ENCODE peak calls at places on chromosomes 7 and 10, in seven cellular contexts. One of them, this sample, is unnamed.

GRCh38 chr10:132555648-132556575 is 18.3 kb downstream of the INPP5A start:
- DNase-seq in WERI-Rb-1: no peak
- DNase-seq in cardiac muscle cell: no peak
- DNase-seq in SK-N-MC: no peak
- DNase-seq in K562: no peak
- DNase-seq in GM23338: no peak
- DNase-seq in esophagus squamous epithelium: no peak
- DNase-seq in this sample: no peak

GRCh38 chr10:108378779-108379178 is 1214.3 kb upstream of the SORCS1 start:
- DNase-seq in esophagus squamous epithelium: no peak
- DNase-seq in WERI-Rb-1: no peak
- DNase-seq in cardiac muscle cell: no peak
- DNase-seq in SK-N-MC: no peak
- DNase-seq in GM23338: no peak
- DNase-seq in K562: no peak
- DNase-seq in this sample: no peak

GRCh38 chr10:84846646-84847045 is 518.3 kb downstream of the CCSER2 start:
- DNase-seq in WERI-Rb-1: no peak
- DNase-seq in GM23338: no peak
- DNase-seq in SK-N-MC: no peak
- DNase-seq in esophagus squamous epithelium: no peak
- DNase-seq in cardiac muscle cell: no peak
- DNase-seq in K562: no peak
- DNase-seq in this sample: no peak

GRCh38 chr10:124015991-124016390 is 77.4 kb downstream of the CHST15 start:
- DNase-seq in esophagus squamous epithelium: no peak
- DNase-seq in cardiac muscle cell: no peak
- DNase-seq in WERI-Rb-1: no peak
- DNase-seq in K562: no peak
- DNase-seq in SK-N-MC: no peak
- DNase-seq in GM23338: no peak
- DNase-seq in this sample: no peak

GRCh38 chr7:129343099-129343700 is 91.0 kb upstream of the STRIP2 start:
- DNase-seq in GM23338: peak; percentile 30
- DNase-seq in SK-N-MC: peak; percentile 45
- DNase-seq in cardiac muscle cell: peak; percentile 66
- DNase-seq in WERI-Rb-1: no peak
- DNase-seq in esophagus squamous epithelium: no peak
- DNase-seq in K562: peak; percentile 77
- DNase-seq in this sample: peak; percentile 57

GRCh38 chr10:81280497-81281479 is 594.2 kb upstream of the NRG3 start:
- DNase-seq in GM23338: no peak
- DNase-seq in WERI-Rb-1: no peak
- DNase-seq in cardiac muscle cell: no peak
- DNase-seq in SK-N-MC: no peak
- DNase-seq in K562: no peak
- DNase-seq in esophagus squamous epithelium: no peak
- DNase-seq in this sample: no peak

GRCh38 chr7:92641921-92642511 is 51.8 kb upstream of the FAM133B start:
- DNase-seq in GM23338: no peak
- DNase-seq in K562: peak; percentile 32
- DNase-seq in SK-N-MC: no peak
- DNase-seq in esophagus squamous epithelium: no peak
- DNase-seq in cardiac muscle cell: peak; percentile 53
- DNase-seq in WERI-Rb-1: no peak
- DNase-seq in this sample: no peak

GRCh38 chr7:30914611-30915601 is 3.3 kb downstream of the AQP1 start:
- DNase-seq in K562: peak; percentile 94
- DNase-seq in cardiac muscle cell: peak; percentile 36
- DNase-seq in WERI-Rb-1: no peak
- DNase-seq in esophagus squamous epithelium: no peak
- DNase-seq in GM23338: no peak
- DNase-seq in SK-N-MC: no peak
- DNase-seq in this sample: no peak

GRCh38 chr10:62036186-62037081 is 134.9 kb downstream of the ARID5B start:
- DNase-seq in esophagus squamous epithelium: no peak
- DNase-seq in GM23338: peak; percentile 35
- DNase-seq in K562: no peak
- DNase-seq in cardiac muscle cell: no peak
- DNase-seq in SK-N-MC: no peak
- DNase-seq in WERI-Rb-1: no peak
- DNase-seq in this sample: no peak

GRCh38 chr10:112446855-112447691 is at the start of the genes VTI1A and ZDHHC6:
- DNase-seq in GM23338: peak; percentile 90
- DNase-seq in WERI-Rb-1: peak; percentile 87
- DNase-seq in esophagus squamous epithelium: peak; percentile 6
- DNase-seq in cardiac muscle cell: peak; percentile 88
- DNase-seq in K562: peak; percentile 88
- DNase-seq in SK-N-MC: peak; percentile 44
- DNase-seq in this sample: peak; percentile 93

GRCh38 chr10:7481382-7481765 is 70.5 kb upstream of the SFMBT2 start:
- DNase-seq in K562: no peak
- DNase-seq in WERI-Rb-1: no peak
- DNase-seq in cardiac muscle cell: peak; percentile 32
- DNase-seq in SK-N-MC: no peak
- DNase-seq in esophagus squamous epithelium: no peak
- DNase-seq in GM23338: no peak
- DNase-seq in this sample: no peak

GRCh38 chr7:100486753-100487446 is 3.2 kb downstream of the NYAP1 start:
- DNase-seq in K562: peak; percentile 75
- DNase-seq in GM23338: peak; percentile 88
- DNase-seq in esophagus squamous epithelium: no peak
- DNase-seq in WERI-Rb-1: no peak
- DNase-seq in SK-N-MC: no peak
- DNase-seq in cardiac muscle cell: peak; percentile 51
- DNase-seq in this sample: peak; percentile 10

GRCh38 chr7:158020706-158021095 is 566.9 kb downstream of the PTPRN2 start:
- DNase-seq in GM23338: no peak
- DNase-seq in esophagus squamous epithelium: no peak
- DNase-seq in SK-N-MC: no peak
- DNase-seq in WERI-Rb-1: no peak
- DNase-seq in K562: no peak
- DNase-seq in cardiac muscle cell: no peak
- DNase-seq in this sample: no peak

GRCh38 chr7:122038904-122039303 is 105.1 kb downstream of the AASS start:
- DNase-seq in WERI-Rb-1: no peak
- DNase-seq in GM23338: no peak
- DNase-seq in SK-N-MC: no peak
- DNase-seq in cardiac muscle cell: no peak
- DNase-seq in K562: no peak
- DNase-seq in esophagus squamous epithelium: no peak
- DNase-seq in this sample: no peak

GRCh38 chr10:80154978-80155695 is 22.6 kb downstream of the PLAC9 start:
- DNase-seq in esophagus squamous epithelium: no peak
- DNase-seq in cardiac muscle cell: peak; percentile 94
- DNase-seq in SK-N-MC: no peak
- DNase-seq in WERI-Rb-1: no peak
- DNase-seq in GM23338: no peak
- DNase-seq in K562: no peak
- DNase-seq in this sample: no peak

GRCh38 chr10:71212249-71213126 is at the start of gene UNC5B:
- DNase-seq in K562: peak; percentile 87
- DNase-seq in SK-N-MC: no peak
- DNase-seq in GM23338: peak; percentile 91
- DNase-seq in esophagus squamous epithelium: no peak
- DNase-seq in WERI-Rb-1: peak; percentile 95
- DNase-seq in cardiac muscle cell: peak; percentile 95
- DNase-seq in this sample: peak; percentile 96

GRCh38 chr10:69087600-69088470 is at the start of gene SRGN:
- DNase-seq in esophagus squamous epithelium: peak; percentile 43
- DNase-seq in SK-N-MC: no peak
- DNase-seq in GM23338: no peak
- DNase-seq in K562: peak; percentile 90
- DNase-seq in WERI-Rb-1: no peak
- DNase-seq in cardiac muscle cell: peak; percentile 98
- DNase-seq in this sample: no peak

GRCh38 chr10:69089638-69090599 is 2.0 kb downstream of the SRGN start:
- DNase-seq in SK-N-MC: no peak
- DNase-seq in cardiac muscle cell: peak; percentile 77
- DNase-seq in esophagus squamous epithelium: no peak
- DNase-seq in GM23338: no peak
- DNase-seq in K562: peak; percentile 67
- DNase-seq in WERI-Rb-1: no peak
- DNase-seq in this sample: no peak

GRCh38 chr10:69090687-69091450 is 3.0 kb downstream of the SRGN start:
- DNase-seq in esophagus squamous epithelium: no peak
- DNase-seq in GM23338: no peak
- DNase-seq in K562: peak; percentile 36
- DNase-seq in cardiac muscle cell: no peak
- DNase-seq in SK-N-MC: no peak
- DNase-seq in WERI-Rb-1: no peak
- DNase-seq in this sample: no peak

GRCh38 chr10:69088471-69088769 is 517 bp downstream of the SRGN start:
- DNase-seq in WERI-Rb-1: no peak
- DNase-seq in cardiac muscle cell: peak; percentile 44
- DNase-seq in GM23338: no peak
- DNase-seq in SK-N-MC: no peak
- DNase-seq in esophagus squamous epithelium: no peak
- DNase-seq in K562: peak; percentile 31
- DNase-seq in this sample: no peak

DNA sequence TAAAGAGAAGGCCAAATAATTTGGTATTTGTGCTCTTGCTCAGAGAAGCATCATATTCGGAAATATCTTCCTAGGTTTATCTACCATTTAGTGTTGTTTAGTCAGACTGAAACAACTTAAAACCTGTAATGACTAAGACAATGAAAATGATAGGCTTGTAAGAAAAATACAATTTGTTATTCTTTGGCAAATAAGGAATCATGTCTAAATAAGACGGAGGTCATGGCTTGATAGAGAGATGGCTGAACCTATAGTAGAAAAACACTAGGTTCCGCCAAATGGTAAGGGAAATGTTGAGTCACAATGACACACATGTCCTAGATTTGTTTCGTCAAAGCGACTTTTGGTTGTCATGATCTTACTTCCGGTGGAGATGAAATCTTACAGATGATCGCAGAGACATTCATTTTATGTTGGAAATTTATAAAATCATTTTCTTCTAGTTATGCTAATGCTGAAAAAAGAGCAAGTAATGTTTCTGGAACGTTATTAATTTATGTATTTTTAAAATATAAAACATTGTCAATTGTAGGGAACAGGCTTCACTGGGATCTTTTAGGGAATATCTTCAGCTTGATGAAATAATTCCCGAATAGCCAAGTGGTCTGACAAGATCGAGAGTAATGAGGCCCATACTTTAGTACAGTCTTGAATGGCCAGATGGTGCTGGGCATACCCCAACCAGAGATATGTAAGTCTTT is 1.0 kb downstream of the SRGN start:
- DNase-seq in cardiac muscle cell: peak; percentile 80
- DNase-seq in esophagus squamous epithelium: no peak
- DNase-seq in WERI-Rb-1: no peak
- DNase-seq in K562: peak; percentile 92
- DNase-seq in SK-N-MC: no peak
- DNase-seq in GM23338: no peak
- DNase-seq in this sample: no peak
- H3K4me3 ChIP-seq in cardiac muscle cell: no peak overlapping the region
- H3K4me3 ChIP-seq in esophagus squamous epithelium: peak overlapping the region; percentile 11
- H3K4me3 ChIP-seq in WERI-Rb-1: no peak overlapping the region
- H3K4me3 ChIP-seq in K562: peak overlapping the region; percentile 51
- H3K4me3 ChIP-seq in SK-N-MC: no peak overlapping the region
- H3K4me3 ChIP-seq in GM23338: no peak overlapping the region
- H3K4me3 ChIP-seq in this sample: no peak overlapping the region

DNA sequence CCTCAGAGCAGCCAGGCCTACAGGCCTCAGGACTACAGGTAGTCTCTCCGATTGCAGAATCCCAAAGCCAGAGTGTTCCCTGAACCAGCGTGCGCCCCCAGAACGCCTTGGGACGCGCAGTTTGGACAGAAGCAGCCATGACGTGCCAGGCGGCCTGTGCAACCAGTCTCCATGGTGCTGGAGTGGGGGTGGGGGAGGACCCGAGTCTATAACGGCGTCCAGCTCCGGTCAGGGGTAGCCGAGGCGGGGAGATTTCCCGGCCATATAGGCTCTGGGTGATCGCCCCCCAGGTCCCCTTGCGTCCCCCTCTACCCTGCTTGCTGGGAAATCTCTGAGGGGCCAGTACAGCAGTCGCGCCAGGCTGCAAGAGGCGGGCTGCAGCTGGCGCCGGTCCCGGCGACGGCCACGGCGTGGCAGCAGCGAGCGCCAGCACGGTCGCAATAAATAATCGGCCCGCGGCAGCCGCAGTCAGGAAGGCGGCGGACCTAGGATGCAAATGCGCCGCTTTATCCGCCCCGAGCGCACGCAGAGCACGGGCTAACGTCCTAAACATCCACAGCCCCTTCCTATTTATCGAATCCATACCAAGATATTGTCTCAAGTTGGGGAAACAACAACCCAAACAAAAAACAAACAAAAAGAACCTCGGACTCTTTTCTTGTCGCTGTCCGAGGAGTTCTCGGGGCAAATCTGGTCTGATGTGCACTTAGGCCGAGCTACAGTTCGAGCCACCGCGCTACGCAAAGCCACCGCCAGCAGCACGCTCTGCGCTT is 1.6 kb downstream of the HOXA3 start:
- DNase-seq in SK-N-MC: no peak
- DNase-seq in WERI-Rb-1: peak; percentile 68
- DNase-seq in GM23338: peak; percentile 85
- DNase-seq in K562: peak; percentile 54
- DNase-seq in cardiac muscle cell: peak; percentile 69
- DNase-seq in esophagus squamous epithelium: no peak
- DNase-seq in this sample: peak; percentile 91
- H3K4me3 ChIP-seq in SK-N-MC: peak overlapping the region; percentile 69
- H3K4me3 ChIP-seq in WERI-Rb-1: peak overlapping the region; percentile 56
- H3K4me3 ChIP-seq in GM23338: peak overlapping the region; percentile 43
- H3K4me3 ChIP-seq in K562: no peak overlapping the region
- H3K4me3 ChIP-seq in cardiac muscle cell: peak overlapping the region; percentile 10
- H3K4me3 ChIP-seq in esophagus squamous epithelium: peak overlapping the region; percentile 24
- H3K4me3 ChIP-seq in this sample: peak overlapping the region; percentile 18

DNA sequence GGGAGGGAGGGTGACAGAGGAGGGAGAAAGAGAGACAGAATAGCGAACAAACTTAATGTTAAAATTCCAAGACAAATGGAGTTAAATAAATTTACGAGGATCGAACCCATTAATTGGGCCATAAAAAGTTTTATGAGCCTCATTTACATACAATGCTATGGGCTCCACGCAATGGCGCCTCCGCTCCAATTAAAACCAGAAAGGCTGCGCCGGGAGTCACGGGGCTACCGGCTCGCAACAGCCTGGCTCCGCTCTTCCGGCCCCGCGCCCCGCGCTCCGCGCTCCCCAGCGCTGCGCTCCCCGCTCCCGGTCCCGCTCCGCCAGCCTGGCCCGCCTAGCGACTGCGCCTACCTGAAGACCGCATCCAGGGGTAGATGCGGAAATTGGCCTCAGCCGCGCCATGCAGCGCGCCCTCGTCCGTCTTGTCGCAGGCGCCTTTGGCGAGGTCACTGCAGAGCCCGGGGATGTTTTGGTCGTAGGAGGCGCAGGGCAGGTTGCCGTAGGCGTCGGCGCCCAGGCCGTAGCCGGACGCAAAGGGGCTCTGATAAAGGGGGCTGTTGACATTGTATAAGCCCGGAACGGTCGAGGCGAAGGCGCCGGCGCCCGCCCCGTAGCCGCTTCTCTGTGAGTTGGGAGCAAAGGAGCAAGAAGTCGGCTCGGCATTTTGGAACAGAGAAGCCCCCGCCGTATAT is 513 bp downstream of the HOXA7 start:
- DNase-seq in esophagus squamous epithelium: no peak
- DNase-seq in SK-N-MC: no peak
- DNase-seq in cardiac muscle cell: no peak
- DNase-seq in WERI-Rb-1: peak; percentile 31
- DNase-seq in K562: no peak
- DNase-seq in GM23338: peak; percentile 54
- DNase-seq in this sample: no peak
- H3K4me3 ChIP-seq in esophagus squamous epithelium: peak overlapping the region; percentile 37
- H3K4me3 ChIP-seq in SK-N-MC: peak overlapping the region; percentile 86
- H3K4me3 ChIP-seq in cardiac muscle cell: no peak overlapping the region
- H3K4me3 ChIP-seq in WERI-Rb-1: peak overlapping the region; percentile 73
- H3K4me3 ChIP-seq in K562: no peak overlapping the region
- H3K4me3 ChIP-seq in GM23338: peak overlapping the region; percentile 56
- H3K4me3 ChIP-seq in this sample: peak overlapping the region; percentile 48

GRCh38 chr10:77888356-77888703 is 38.2 kb downstream of the DLG5 start:
- DNase-seq in esophagus squamous epithelium: no peak
- DNase-seq in WERI-Rb-1: no peak
- DNase-seq in cardiac muscle cell: peak; percentile 30
- DNase-seq in GM23338: no peak
- DNase-seq in SK-N-MC: no peak
- DNase-seq in K562: no peak
- DNase-seq in this sample: no peak
- H3K4me3 ChIP-seq in esophagus squamous epithelium: no peak overlapping the region
- H3K4me3 ChIP-seq in WERI-Rb-1: no peak overlapping the region
- H3K4me3 ChIP-seq in cardiac muscle cell: no peak overlapping the region
- H3K4me3 ChIP-seq in GM23338: peak overlapping the region; percentile 34
- H3K4me3 ChIP-seq in SK-N-MC: peak overlapping the region; percentile 69
- H3K4me3 ChIP-seq in K562: no peak overlapping the region
- H3K4me3 ChIP-seq in this sample: no peak overlapping the region